ENCODE peak calls at places on chromosome 1, in ten cellular contexts. L is Karpas-422, Z is pancreas, T is RWPE2, M is fibroblast of lung, J is dorsolateral prefrontal cortex, O is tibial nerve, P is epithelial cell of proximal tubule, G is A549, C is ovary. K is an unnamed sample.

GRCh38 chr1:192443616-192444015 is 126.8 kb downstream of the RGS21 start:
- DNase-seq in L (no peak), C (no peak), M (peak; percentile 25), T (no peak), P (no peak), J (no peak), O (no peak), G (no peak), Z (no peak), K (no peak)

GRCh38 chr1:228079601-228080263 is 2.8 kb upstream of the ARF1 start:
- DNase-seq in P (no peak), O (peak; percentile 8), L (no peak), M (no peak), C (peak; percentile 8), G (no peak), J (no peak), Z (peak; percentile 59), T (no peak), K (no peak)

GRCh38 chr1:56666112-56666608 is 21.0 kb downstream of the PRKAA2 start:
- DNase-seq in Z (no peak), C (no peak), J (no peak), L (no peak), O (no peak), T (no peak), G (no peak), M (no peak), P (no peak), K (no peak)

GRCh38 chr1:71770121-71770520 is 512.2 kb downstream of the NEGR1 start:
- DNase-seq in T (no peak), G (no peak), M (peak; percentile 2), Z (no peak), C (no peak), O (no peak), P (no peak), J (no peak), L (no peak), K (no peak)

GRCh38 chr1:156471496-156472490 is 28.8 kb downstream of the MEF2D start:
- DNase-seq in O (no peak), T (no peak), J (no peak), P (no peak), L (no peak), M (no peak), G (peak; percentile 50), Z (peak; percentile 99), C (peak; percentile 50), K (peak; percentile 100)

GRCh38 chr1:179971563-179972496 is 17.2 kb downstream of the CEP350 start:
- DNase-seq in L (no peak), T (no peak), Z (no peak), O (no peak), P (no peak), G (no peak), J (no peak), M (no peak), C (no peak), K (no peak)

GRCh38 chr1:151398691-151399065 is 695 bp upstream of the PSMB4 start:
- DNase-seq in J (no peak), O (no peak), L (no peak), Z (no peak), C (no peak), P (no peak), G (no peak), M (no peak), T (no peak), K (no peak)

GRCh38 chr1:86470859-86471258 is 2.1 kb downstream of the CLCA1 start:
- DNase-seq in L (no peak), Z (no peak), M (no peak), G (no peak), T (no peak), P (no peak), C (no peak), J (no peak), O (no peak), K (no peak)

GRCh38 chr1:1157914-1158710 is 15.6 kb upstream of the TTLL10 start:
- DNase-seq in J (peak; percentile 80), Z (no peak), O (no peak), L (peak; percentile 61), P (no peak), T (no peak), M (peak; percentile 8), G (no peak), C (peak; percentile 20), K (no peak)

GRCh38 chr1:76770979-76771378 is 96.3 kb upstream of the ST6GALNAC5 start:
- DNase-seq in C (no peak), G (no peak), J (peak; percentile 24), M (no peak), P (no peak), T (no peak), O (no peak), L (no peak), Z (no peak), K (no peak)

GRCh38 chr1:172928412-172928811 is 122.3 kb downstream of the TNFSF18 start:
- DNase-seq in G (no peak), C (no peak), P (no peak), M (peak; percentile 94), T (no peak), L (no peak), Z (no peak), O (no peak), J (no peak), K (no peak)

GRCh38 chr1:64743954-64744491 is 852 bp upstream of the RAVER2 start:
- DNase-seq in L (no peak), P (no peak), Z (no peak), O (no peak), G (no peak), C (no peak), M (no peak), J (no peak), T (no peak), K (no peak)

GRCh38 chr1:16075337-16076002 is 2.0 kb upstream of the FAM131C start:
- DNase-seq in G (no peak), O (no peak), P (no peak), C (peak; percentile 79), Z (no peak), T (no peak), M (peak; percentile 83), J (no peak), L (no peak), K (no peak)

GRCh38 chr1:57017201-57017600 is 51.4 kb upstream of the C8B start:
- DNase-seq in L (no peak), P (no peak), O (no peak), G (no peak), T (no peak), M (no peak), C (no peak), J (no peak), Z (no peak), K (no peak)

GRCh38 chr1:1281533-1282321 is 1.5 kb downstream of the SCNN1D start:
- DNase-seq in G (no peak), T (no peak), Z (peak; percentile 96), L (no peak), O (no peak), C (no peak), M (no peak), P (no peak), J (no peak), K (peak; percentile 46)

GRCh38 chr1:226406401-226406881 is 1.5 kb downstream of the PARP1 start:
- DNase-seq in G (peak; percentile 17), O (no peak), L (peak; percentile 84), P (no peak), M (peak; percentile 21), T (no peak), Z (no peak), C (no peak), J (no peak), K (no peak)

GRCh38 chr1:9900142-9901043 is 9.7 kb downstream of the CTNNBIP1 start:
- DNase-seq in T (no peak), O (no peak), G (no peak), C (no peak), Z (peak; percentile 88), M (no peak), J (peak; percentile 28), L (no peak), P (no peak), K (peak; percentile 63)

GRCh38 chr1:248013229-248013710 is at the start of gene OR2L5:
- DNase-seq in Z (no peak), L (no peak), O (no peak), C (no peak), J (no peak), P (no peak), G (no peak), T (no peak), M (no peak), K (no peak)

DNA sequence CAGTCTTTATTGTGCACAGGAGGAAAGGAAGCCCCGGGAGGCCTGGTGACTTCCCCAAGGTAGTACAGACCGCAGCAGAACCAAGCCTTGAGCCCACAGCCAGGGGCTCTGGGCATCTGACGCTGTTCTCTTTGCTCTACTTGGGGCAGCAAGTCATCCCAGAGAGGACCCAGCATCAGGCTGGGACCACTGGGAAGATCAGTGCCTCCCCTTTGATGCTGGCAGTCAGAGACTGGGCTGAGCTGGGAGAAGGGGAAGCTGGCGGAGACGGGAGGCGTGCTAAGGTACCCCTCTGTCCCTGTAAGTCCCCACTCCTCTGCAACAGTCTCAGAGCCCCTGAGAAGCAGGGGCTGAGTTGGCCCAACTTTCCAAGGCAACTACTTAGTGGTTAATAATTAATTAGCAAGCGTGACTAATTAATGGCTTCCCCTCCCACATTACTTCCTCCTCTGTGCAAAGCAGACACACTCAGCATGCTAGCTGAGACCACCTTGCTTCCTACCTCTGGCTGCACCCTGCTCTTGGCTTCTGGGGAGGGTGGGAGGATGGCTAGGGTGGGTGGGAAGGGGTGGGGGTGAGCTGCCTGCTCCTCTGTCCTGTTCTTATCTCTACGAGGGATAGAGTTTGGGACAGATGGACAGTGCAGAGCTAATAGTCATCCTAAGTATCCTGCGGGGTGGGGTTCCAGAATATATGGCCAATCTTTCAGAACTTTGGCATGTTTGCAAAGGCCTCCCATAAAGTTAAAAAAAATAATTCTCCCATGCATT is 1.3 kb downstream of the INAVA start:
- DNase-seq in O (no peak), Z (no peak), C (no peak), J (no peak), L (peak; percentile 67), T (no peak), M (no peak), G (no peak), P (no peak), K (no peak)
- H3K4me3 ChIP-seq in O (no peak overlapping the region), Z (peak overlapping the region; percentile 58), C (no peak overlapping the region), J (no peak overlapping the region), L (no peak overlapping the region), T (peak overlapping the region; percentile 69), M (no peak overlapping the region), G (peak overlapping the region; percentile 68), P (peak overlapping the region; percentile 66), K (no peak overlapping the region)

GRCh38 chr1:43302721-43303476 is 2.1 kb downstream of the TIE1 start:
- DNase-seq in M (no peak), P (no peak), C (no peak), Z (peak; percentile 2), O (no peak), L (no peak), J (no peak), T (no peak), G (no peak), K (no peak)
- H3K4me3 ChIP-seq in M (no peak overlapping the region), P (no peak overlapping the region), C (no peak overlapping the region), Z (no peak overlapping the region), O (no peak overlapping the region), L (no peak overlapping the region), J (no peak overlapping the region), T (no peak overlapping the region), G (no peak overlapping the region), K (no peak overlapping the region)

GRCh38 chr1:19390901-19391595 is 78.9 kb downstream of the SLC66A1 start:
- DNase-seq in L (peak; percentile 76), P (no peak), M (peak; percentile 85), J (no peak), Z (no peak), G (peak; percentile 12), T (no peak), C (peak; percentile 49), O (peak; percentile 58), K (no peak)
- H3K4me3 ChIP-seq in L (no peak overlapping the region), P (no peak overlapping the region), M (peak overlapping the region; percentile 29), J (no peak overlapping the region), Z (no peak overlapping the region), G (no peak overlapping the region), T (no peak overlapping the region), C (peak overlapping the region; percentile 15), O (no peak overlapping the region), K (no peak overlapping the region)

GRCh38 chr1:174167404-174167803 is 8.1 kb downstream of the RABGAP1L start:
- DNase-seq in J (no peak), L (no peak), P (no peak), G (no peak), Z (no peak), T (no peak), C (no peak), O (no peak), M (no peak), K (no peak)
- H3K4me3 ChIP-seq in J (no peak overlapping the region), L (no peak overlapping the region), P (no peak overlapping the region), G (no peak overlapping the region), Z (no peak overlapping the region), T (no peak overlapping the region), C (no peak overlapping the region), O (no peak overlapping the region), M (no peak overlapping the region), K (no peak overlapping the region)